ENCODE peak calls at places on chromosomes 13 and 19, in nine cellular contexts. B is COLO829; S is activated naive CD8-positive, alpha-beta T cell treated with anti-CD3 and anti-CD28 coated beads, Interleukin-2, amount 50 U/mL, for 24 hours; Z is aorta; R is activated CD8-positive, alpha-beta memory T cell treated with anti-CD3 and anti-CD28 coated beads, Interleukin-2, amount 50 U/mL, for 4 hours; X is psoas muscle; Y is neural crest cell; N is GM23248; W is NAMALWA. M is an unnamed sample.

GRCh38 chr19:3478409-3479176 is 1.7 kb downstream of the SMIM24 start:
- DNase-seq in B (no peak), S (peak; percentile 28), Z (no peak), R (no peak), X (no peak), Y (no peak), N (no peak), W (no peak), M (peak; percentile 86)

GRCh38 chr19:14370169-14370998 is 10.9 kb upstream of the ADGRE5 start:
- DNase-seq in B (no peak), S (no peak), Z (no peak), R (peak; percentile 59), X (no peak), Y (no peak), N (peak; percentile 32), W (peak; percentile 82), M (peak; percentile 83)

GRCh38 chr13:30577381-30577780 is 40.3 kb upstream of the USPL1 start:
- DNase-seq in B (peak; percentile 32), S (peak; percentile 56), Z (no peak), R (peak; percentile 49), X (peak; percentile 22), Y (no peak), N (peak; percentile 97), W (no peak), M (peak; percentile 41)

GRCh38 chr19:39679056-39679790 is 23.5 kb downstream of the LGALS16 start:
- DNase-seq in B (no peak), S (no peak), Z (no peak), R (no peak), X (peak; percentile 25), Y (no peak), N (no peak), W (no peak), M (no peak)

GRCh38 chr13:70527553-70527952 is 419.3 kb upstream of the KLHL1 start:
- DNase-seq in B (no peak), S (no peak), Z (no peak), R (no peak), X (no peak), Y (no peak), N (no peak), W (no peak), M (no peak)

GRCh38 chr19:16045893-16046292 is 30.4 kb upstream of the TPM4 start:
- DNase-seq in B (no peak), S (no peak), Z (no peak), R (no peak), X (no peak), Y (no peak), N (no peak), W (no peak), M (no peak)

GRCh38 chr13:93721483-93721882 is 494.9 kb downstream of the GPC6 start:
- DNase-seq in B (no peak), S (no peak), Z (no peak), R (no peak), X (no peak), Y (no peak), N (no peak), W (no peak), M (no peak)

GRCh38 chr19:34345934-34346333 is 19.1 kb upstream of the GPI start:
- DNase-seq in B (peak; percentile 82), S (peak; percentile 84), Z (peak; percentile 86), R (peak; percentile 70), X (peak; percentile 63), Y (peak; percentile 73), N (peak; percentile 88), W (peak; percentile 82), M (peak; percentile 65)

GRCh38 chr13:21668665-21669599 is 1.9 kb upstream of the FGF9 start:
- DNase-seq in B (no peak), S (peak; percentile 41), Z (no peak), R (peak; percentile 43), X (peak; percentile 41), Y (peak; percentile 37), N (peak; percentile 47), W (peak; percentile 67), M (peak; percentile 58)

GRCh38 chr13:64675256-64675892 is 2554.8 kb downstream of the PCDH9 start:
- DNase-seq in B (peak; percentile 13), S (no peak), Z (no peak), R (no peak), X (no peak), Y (no peak), N (peak; percentile 66), W (no peak), M (no peak)

GRCh38 chr19:49333426-49334288 is 1.5 kb upstream of the CD37 start:
- DNase-seq in B (no peak), S (peak; percentile 73), Z (peak; percentile 72), R (peak; percentile 70), X (no peak), Y (no peak), N (peak; percentile 61), W (peak; percentile 92), M (peak; percentile 43)

GRCh38 chr13:30880756-30881155 is 25.3 kb upstream of the MEDAG start:
- DNase-seq in B (peak; percentile 47), S (no peak), Z (no peak), R (no peak), X (no peak), Y (no peak), N (peak; percentile 95), W (no peak), M (no peak)

GRCh38 chr19:42022616-42023015 is 28.6 kb upstream of the ATP1A3 start:
- DNase-seq in B (no peak), S (no peak), Z (no peak), R (no peak), X (no peak), Y (no peak), N (no peak), W (no peak), M (no peak)

GRCh38 chr19:7507884-7508283 is 8.0 kb upstream of the ZNF358 start:
- DNase-seq in B (peak; percentile 88), S (peak; percentile 34), Z (peak; percentile 94), R (no peak), X (peak; percentile 83), Y (peak; percentile 55), N (peak; percentile 93), W (peak; percentile 69), M (peak; percentile 40)

GRCh38 chr19:48634424-48635262 is 2.5 kb downstream of the DBP start:
- DNase-seq in B (peak; percentile 85), S (peak; percentile 94), Z (peak; percentile 98), R (peak; percentile 91), X (peak; percentile 98), Y (peak; percentile 83), N (peak; percentile 99), W (peak; percentile 93), M (peak; percentile 97)

GRCh38 chr19:18007605-18007938 is 398 bp upstream of the ARRDC2 start:
- DNase-seq in B (no peak), S (no peak), Z (no peak), R (no peak), X (no peak), Y (no peak), N (no peak), W (no peak), M (no peak)

GRCh38 chr13:48320396-48320790 is 16.8 kb downstream of the RB1 start:
- DNase-seq in B (no peak), S (no peak), Z (no peak), R (no peak), X (no peak), Y (no peak), N (no peak), W (no peak), M (no peak)

GRCh38 chr19:4373601-4374441 is 26.5 kb downstream of the SH3GL1 start:
- DNase-seq in B (no peak), S (no peak), Z (no peak), R (no peak), X (peak; percentile 70), Y (no peak), N (peak; percentile 74), W (no peak), M (peak; percentile 48)

GRCh38 chr19:1259873-1260748 is 9.0 kb upstream of the CIRBP start:
- DNase-seq in B (no peak), S (peak; percentile 72), Z (no peak), R (peak; percentile 59), X (peak; percentile 60), Y (no peak), N (peak; percentile 67), W (peak; percentile 75), M (no peak)

GRCh38 chr19:56136362-56136761 is 4.7 kb upstream of the ZNF444 start:
- DNase-seq in B (no peak), S (no peak), Z (no peak), R (no peak), X (no peak), Y (no peak), N (no peak), W (no peak), M (no peak)

GRCh38 chr13:50845211-50845610 is 1.7 kb upstream of the DLEU7 start:
- DNase-seq in B (no peak), S (no peak), Z (no peak), R (no peak), X (no peak), Y (no peak), N (no peak), W (no peak), M (no peak)

GRCh38 chr19:50982186-50982585 is 1.5 kb downstream of the KLK7 start:
- DNase-seq in B (no peak), S (no peak), Z (no peak), R (no peak), X (no peak), Y (no peak), N (no peak), W (no peak), M (no peak)

M was measured in KBM-7.